ENCODE peak calls at places on chromosomes 3 and 15, in nine cellular contexts. One of them, this sample, is unnamed.
A peak's percentile ranks its signal among the peaks of the same experiment; 100 is the strongest.

GRCh38 chr15:85582719-85583089 is 202.3 kb downstream of the AKAP13 start:
- DNase-seq in kidney epithelial cell: no peak
- DNase-seq in activated CD4-positive, alpha-beta T cell treated with anti-CD3 and anti-CD28 coated beads for 1 hour: peak; percentile 55
- DNase-seq in GM06990: peak; percentile 63
- DNase-seq in HTR-8/SVneo: no peak
- DNase-seq in RPMI8226: no peak
- DNase-seq in HEK293T: no peak
- DNase-seq in stimulated activated CD8-positive, alpha-beta memory T cell treated with anti-CD3 and anti-CD28 coated beads, Interleukin-12 subunit alpha, Interleukin-12 subunit beta, amount 100 ng/mL, for 4 hours: peak; percentile 42
- DNase-seq in activated gamma-delta T cell treated with Interleukin-2 at 50 U/mL for 16 hours: peak; percentile 66
- DNase-seq in this sample: peak; percentile 15

GRCh38 chr3:41356775-41357174 is 157.5 kb downstream of the CTNNB1 start:
- DNase-seq in HTR-8/SVneo: no peak
- DNase-seq in activated gamma-delta T cell treated with Interleukin-2 at 50 U/mL for 16 hours: no peak
- DNase-seq in kidney epithelial cell: no peak
- DNase-seq in stimulated activated CD8-positive, alpha-beta memory T cell treated with anti-CD3 and anti-CD28 coated beads, Interleukin-12 subunit alpha, Interleukin-12 subunit beta, amount 100 ng/mL, for 4 hours: no peak
- DNase-seq in HEK293T: no peak
- DNase-seq in GM06990: no peak
- DNase-seq in activated CD4-positive, alpha-beta T cell treated with anti-CD3 and anti-CD28 coated beads for 1 hour: no peak
- DNase-seq in RPMI8226: no peak
- DNase-seq in this sample: no peak

GRCh38 chr3:125140011-125140813 is 72.3 kb downstream of the SLC12A8 start:
- DNase-seq in HTR-8/SVneo: no peak
- DNase-seq in activated gamma-delta T cell treated with Interleukin-2 at 50 U/mL for 16 hours: no peak
- DNase-seq in HEK293T: no peak
- DNase-seq in kidney epithelial cell: no peak
- DNase-seq in RPMI8226: no peak
- DNase-seq in GM06990: no peak
- DNase-seq in stimulated activated CD8-positive, alpha-beta memory T cell treated with anti-CD3 and anti-CD28 coated beads, Interleukin-12 subunit alpha, Interleukin-12 subunit beta, amount 100 ng/mL, for 4 hours: no peak
- DNase-seq in activated CD4-positive, alpha-beta T cell treated with anti-CD3 and anti-CD28 coated beads for 1 hour: no peak
- DNase-seq in this sample: no peak

GRCh38 chr3:101340591-101340990 is 20.2 kb upstream of the IMPG2 start:
- DNase-seq in kidney epithelial cell: no peak
- DNase-seq in GM06990: no peak
- DNase-seq in HEK293T: no peak
- DNase-seq in RPMI8226: no peak
- DNase-seq in stimulated activated CD8-positive, alpha-beta memory T cell treated with anti-CD3 and anti-CD28 coated beads, Interleukin-12 subunit alpha, Interleukin-12 subunit beta, amount 100 ng/mL, for 4 hours: no peak
- DNase-seq in activated CD4-positive, alpha-beta T cell treated with anti-CD3 and anti-CD28 coated beads for 1 hour: no peak
- DNase-seq in activated gamma-delta T cell treated with Interleukin-2 at 50 U/mL for 16 hours: no peak
- DNase-seq in HTR-8/SVneo: no peak
- DNase-seq in this sample: no peak

GRCh38 chr3:38317186-38317759 is 29.3 kb upstream of the XYLB start:
- DNase-seq in stimulated activated CD8-positive, alpha-beta memory T cell treated with anti-CD3 and anti-CD28 coated beads, Interleukin-12 subunit alpha, Interleukin-12 subunit beta, amount 100 ng/mL, for 4 hours: no peak
- DNase-seq in HEK293T: no peak
- DNase-seq in RPMI8226: peak; percentile 21
- DNase-seq in HTR-8/SVneo: no peak
- DNase-seq in activated CD4-positive, alpha-beta T cell treated with anti-CD3 and anti-CD28 coated beads for 1 hour: no peak
- DNase-seq in kidney epithelial cell: no peak
- DNase-seq in GM06990: no peak
- DNase-seq in activated gamma-delta T cell treated with Interleukin-2 at 50 U/mL for 16 hours: no peak
- DNase-seq in this sample: no peak

GRCh38 chr3:30628931-30629590 is 22.7 kb downstream of the TGFBR2 start:
- DNase-seq in kidney epithelial cell: no peak
- DNase-seq in GM06990: no peak
- DNase-seq in RPMI8226: peak; percentile 25
- DNase-seq in HEK293T: no peak
- DNase-seq in activated CD4-positive, alpha-beta T cell treated with anti-CD3 and anti-CD28 coated beads for 1 hour: no peak
- DNase-seq in stimulated activated CD8-positive, alpha-beta memory T cell treated with anti-CD3 and anti-CD28 coated beads, Interleukin-12 subunit alpha, Interleukin-12 subunit beta, amount 100 ng/mL, for 4 hours: no peak
- DNase-seq in HTR-8/SVneo: no peak
- DNase-seq in activated gamma-delta T cell treated with Interleukin-2 at 50 U/mL for 16 hours: no peak
- DNase-seq in this sample: no peak

GRCh38 chr15:92647467-92648163 is 8.0 kb downstream of the FAM174B start:
- DNase-seq in GM06990: no peak
- DNase-seq in activated CD4-positive, alpha-beta T cell treated with anti-CD3 and anti-CD28 coated beads for 1 hour: no peak
- DNase-seq in HTR-8/SVneo: no peak
- DNase-seq in HEK293T: no peak
- DNase-seq in RPMI8226: no peak
- DNase-seq in kidney epithelial cell: no peak
- DNase-seq in activated gamma-delta T cell treated with Interleukin-2 at 50 U/mL for 16 hours: no peak
- DNase-seq in stimulated activated CD8-positive, alpha-beta memory T cell treated with anti-CD3 and anti-CD28 coated beads, Interleukin-12 subunit alpha, Interleukin-12 subunit beta, amount 100 ng/mL, for 4 hours: no peak
- DNase-seq in this sample: no peak

GRCh38 chr15:43762824-43763223 is 13.9 kb downstream of the ELL3 start:
- DNase-seq in RPMI8226: no peak
- DNase-seq in activated gamma-delta T cell treated with Interleukin-2 at 50 U/mL for 16 hours: no peak
- DNase-seq in activated CD4-positive, alpha-beta T cell treated with anti-CD3 and anti-CD28 coated beads for 1 hour: no peak
- DNase-seq in GM06990: no peak
- DNase-seq in kidney epithelial cell: no peak
- DNase-seq in HEK293T: no peak
- DNase-seq in stimulated activated CD8-positive, alpha-beta memory T cell treated with anti-CD3 and anti-CD28 coated beads, Interleukin-12 subunit alpha, Interleukin-12 subunit beta, amount 100 ng/mL, for 4 hours: no peak
- DNase-seq in HTR-8/SVneo: no peak
- DNase-seq in this sample: no peak

GRCh38 chr15:29059871-29060640 is 174.3 kb downstream of the APBA2 start:
- DNase-seq in activated gamma-delta T cell treated with Interleukin-2 at 50 U/mL for 16 hours: no peak
- DNase-seq in GM06990: no peak
- DNase-seq in RPMI8226: no peak
- DNase-seq in activated CD4-positive, alpha-beta T cell treated with anti-CD3 and anti-CD28 coated beads for 1 hour: no peak
- DNase-seq in kidney epithelial cell: no peak
- DNase-seq in stimulated activated CD8-positive, alpha-beta memory T cell treated with anti-CD3 and anti-CD28 coated beads, Interleukin-12 subunit alpha, Interleukin-12 subunit beta, amount 100 ng/mL, for 4 hours: no peak
- DNase-seq in HTR-8/SVneo: no peak
- DNase-seq in HEK293T: no peak
- DNase-seq in this sample: no peak

GRCh38 chr15:96720251-96720650 is 389.8 kb downstream of the NR2F2 start:
- DNase-seq in HTR-8/SVneo: no peak
- DNase-seq in HEK293T: no peak
- DNase-seq in kidney epithelial cell: no peak
- DNase-seq in GM06990: no peak
- DNase-seq in RPMI8226: no peak
- DNase-seq in activated CD4-positive, alpha-beta T cell treated with anti-CD3 and anti-CD28 coated beads for 1 hour: no peak
- DNase-seq in stimulated activated CD8-positive, alpha-beta memory T cell treated with anti-CD3 and anti-CD28 coated beads, Interleukin-12 subunit alpha, Interleukin-12 subunit beta, amount 100 ng/mL, for 4 hours: no peak
- DNase-seq in activated gamma-delta T cell treated with Interleukin-2 at 50 U/mL for 16 hours: no peak
- DNase-seq in this sample: no peak

GRCh38 chr3:47355010-47355409 is 25.8 kb upstream of the PTPN23 start:
- DNase-seq in stimulated activated CD8-positive, alpha-beta memory T cell treated with anti-CD3 and anti-CD28 coated beads, Interleukin-12 subunit alpha, Interleukin-12 subunit beta, amount 100 ng/mL, for 4 hours: no peak
- DNase-seq in RPMI8226: no peak
- DNase-seq in HEK293T: no peak
- DNase-seq in GM06990: no peak
- DNase-seq in HTR-8/SVneo: no peak
- DNase-seq in activated CD4-positive, alpha-beta T cell treated with anti-CD3 and anti-CD28 coated beads for 1 hour: no peak
- DNase-seq in activated gamma-delta T cell treated with Interleukin-2 at 50 U/mL for 16 hours: no peak
- DNase-seq in kidney epithelial cell: no peak
- DNase-seq in this sample: no peak

GRCh38 chr3:101065962-101066361 is 72.7 kb upstream of the ABI3BP start:
- DNase-seq in RPMI8226: no peak
- DNase-seq in stimulated activated CD8-positive, alpha-beta memory T cell treated with anti-CD3 and anti-CD28 coated beads, Interleukin-12 subunit alpha, Interleukin-12 subunit beta, amount 100 ng/mL, for 4 hours: no peak
- DNase-seq in activated CD4-positive, alpha-beta T cell treated with anti-CD3 and anti-CD28 coated beads for 1 hour: no peak
- DNase-seq in kidney epithelial cell: peak; percentile 73
- DNase-seq in HTR-8/SVneo: peak; percentile 34
- DNase-seq in HEK293T: no peak
- DNase-seq in activated gamma-delta T cell treated with Interleukin-2 at 50 U/mL for 16 hours: no peak
- DNase-seq in GM06990: no peak
- DNase-seq in this sample: no peak

GRCh38 chr3:52121813-52122212 is 32.4 kb downstream of the POC1A start:
- DNase-seq in stimulated activated CD8-positive, alpha-beta memory T cell treated with anti-CD3 and anti-CD28 coated beads, Interleukin-12 subunit alpha, Interleukin-12 subunit beta, amount 100 ng/mL, for 4 hours: no peak
- DNase-seq in HEK293T: no peak
- DNase-seq in activated gamma-delta T cell treated with Interleukin-2 at 50 U/mL for 16 hours: no peak
- DNase-seq in activated CD4-positive, alpha-beta T cell treated with anti-CD3 and anti-CD28 coated beads for 1 hour: no peak
- DNase-seq in GM06990: no peak
- DNase-seq in RPMI8226: no peak
- DNase-seq in kidney epithelial cell: no peak
- DNase-seq in HTR-8/SVneo: no peak
- DNase-seq in this sample: no peak

GRCh38 chr15:41809121-41809520 is 18.8 kb upstream of the JMJD7 start:
- DNase-seq in activated gamma-delta T cell treated with Interleukin-2 at 50 U/mL for 16 hours: no peak
- DNase-seq in HTR-8/SVneo: no peak
- DNase-seq in HEK293T: no peak
- DNase-seq in RPMI8226: no peak
- DNase-seq in stimulated activated CD8-positive, alpha-beta memory T cell treated with anti-CD3 and anti-CD28 coated beads, Interleukin-12 subunit alpha, Interleukin-12 subunit beta, amount 100 ng/mL, for 4 hours: no peak
- DNase-seq in GM06990: no peak
- DNase-seq in activated CD4-positive, alpha-beta T cell treated with anti-CD3 and anti-CD28 coated beads for 1 hour: no peak
- DNase-seq in kidney epithelial cell: no peak
- DNase-seq in this sample: no peak

GRCh38 chr3:183584246-183584913 is 28.9 kb upstream of the KLHL6 start:
- DNase-seq in RPMI8226: peak; percentile 83
- DNase-seq in activated gamma-delta T cell treated with Interleukin-2 at 50 U/mL for 16 hours: no peak
- DNase-seq in HEK293T: no peak
- DNase-seq in HTR-8/SVneo: no peak
- DNase-seq in activated CD4-positive, alpha-beta T cell treated with anti-CD3 and anti-CD28 coated beads for 1 hour: no peak
- DNase-seq in stimulated activated CD8-positive, alpha-beta memory T cell treated with anti-CD3 and anti-CD28 coated beads, Interleukin-12 subunit alpha, Interleukin-12 subunit beta, amount 100 ng/mL, for 4 hours: no peak
- DNase-seq in GM06990: no peak
- DNase-seq in kidney epithelial cell: no peak
- DNase-seq in this sample: no peak

GRCh38 chr3:57864853-57865252 is 108.7 kb downstream of the SLMAP start:
- DNase-seq in GM06990: no peak
- DNase-seq in kidney epithelial cell: no peak
- DNase-seq in HEK293T: no peak
- DNase-seq in HTR-8/SVneo: peak; percentile 28
- DNase-seq in stimulated activated CD8-positive, alpha-beta memory T cell treated with anti-CD3 and anti-CD28 coated beads, Interleukin-12 subunit alpha, Interleukin-12 subunit beta, amount 100 ng/mL, for 4 hours: no peak
- DNase-seq in RPMI8226: no peak
- DNase-seq in activated CD4-positive, alpha-beta T cell treated with anti-CD3 and anti-CD28 coated beads for 1 hour: no peak
- DNase-seq in activated gamma-delta T cell treated with Interleukin-2 at 50 U/mL for 16 hours: no peak
- DNase-seq in this sample: no peak

GRCh38 chr3:50371133-50371670 is 11.9 kb upstream of the TMEM115 start:
- DNase-seq in HEK293T: no peak
- DNase-seq in RPMI8226: no peak
- DNase-seq in stimulated activated CD8-positive, alpha-beta memory T cell treated with anti-CD3 and anti-CD28 coated beads, Interleukin-12 subunit alpha, Interleukin-12 subunit beta, amount 100 ng/mL, for 4 hours: no peak
- DNase-seq in GM06990: no peak
- DNase-seq in HTR-8/SVneo: no peak
- DNase-seq in activated CD4-positive, alpha-beta T cell treated with anti-CD3 and anti-CD28 coated beads for 1 hour: no peak
- DNase-seq in kidney epithelial cell: no peak
- DNase-seq in activated gamma-delta T cell treated with Interleukin-2 at 50 U/mL for 16 hours: no peak
- DNase-seq in this sample: no peak

GRCh38 chr15:40754574-40754882 is 526 bp downstream of the RMDN3 start:
- DNase-seq in HTR-8/SVneo: no peak
- DNase-seq in RPMI8226: peak; percentile 21
- DNase-seq in HEK293T: no peak
- DNase-seq in GM06990: no peak
- DNase-seq in stimulated activated CD8-positive, alpha-beta memory T cell treated with anti-CD3 and anti-CD28 coated beads, Interleukin-12 subunit alpha, Interleukin-12 subunit beta, amount 100 ng/mL, for 4 hours: no peak
- DNase-seq in activated gamma-delta T cell treated with Interleukin-2 at 50 U/mL for 16 hours: peak; percentile 17
- DNase-seq in activated CD4-positive, alpha-beta T cell treated with anti-CD3 and anti-CD28 coated beads for 1 hour: no peak
- DNase-seq in kidney epithelial cell: no peak
- DNase-seq in this sample: no peak

GRCh38 chr3:18189651-18190050 is 235.5 kb downstream of the SATB1 start:
- DNase-seq in GM06990: no peak
- DNase-seq in stimulated activated CD8-positive, alpha-beta memory T cell treated with anti-CD3 and anti-CD28 coated beads, Interleukin-12 subunit alpha, Interleukin-12 subunit beta, amount 100 ng/mL, for 4 hours: no peak
- DNase-seq in HEK293T: no peak
- DNase-seq in activated CD4-positive, alpha-beta T cell treated with anti-CD3 and anti-CD28 coated beads for 1 hour: no peak
- DNase-seq in kidney epithelial cell: no peak
- DNase-seq in RPMI8226: peak; percentile 76
- DNase-seq in activated gamma-delta T cell treated with Interleukin-2 at 50 U/mL for 16 hours: no peak
- DNase-seq in HTR-8/SVneo: no peak
- DNase-seq in this sample: no peak

GRCh38 chr3:177929310-177929709 is 606.9 kb upstream of the KCNMB2 start:
- DNase-seq in RPMI8226: no peak
- DNase-seq in GM06990: no peak
- DNase-seq in HTR-8/SVneo: no peak
- DNase-seq in activated CD4-positive, alpha-beta T cell treated with anti-CD3 and anti-CD28 coated beads for 1 hour: no peak
- DNase-seq in HEK293T: no peak
- DNase-seq in stimulated activated CD8-positive, alpha-beta memory T cell treated with anti-CD3 and anti-CD28 coated beads, Interleukin-12 subunit alpha, Interleukin-12 subunit beta, amount 100 ng/mL, for 4 hours: no peak
- DNase-seq in kidney epithelial cell: no peak
- DNase-seq in activated gamma-delta T cell treated with Interleukin-2 at 50 U/mL for 16 hours: no peak
- DNase-seq in this sample: no peak

GRCh38 chr15:64754663-64755426 is 20.5 kb downstream of the RBPMS2 start:
- DNase-seq in HTR-8/SVneo: no peak
- DNase-seq in stimulated activated CD8-positive, alpha-beta memory T cell treated with anti-CD3 and anti-CD28 coated beads, Interleukin-12 subunit alpha, Interleukin-12 subunit beta, amount 100 ng/mL, for 4 hours: no peak
- DNase-seq in activated CD4-positive, alpha-beta T cell treated with anti-CD3 and anti-CD28 coated beads for 1 hour: no peak
- DNase-seq in HEK293T: no peak
- DNase-seq in activated gamma-delta T cell treated with Interleukin-2 at 50 U/mL for 16 hours: no peak
- DNase-seq in GM06990: peak; percentile 48
- DNase-seq in RPMI8226: no peak
- DNase-seq in kidney epithelial cell: no peak
- DNase-seq in this sample: no peak

GRCh38 chr3:10702961-10703740 is 112.9 kb upstream of the SLC6A11 start:
- DNase-seq in kidney epithelial cell: no peak
- DNase-seq in activated gamma-delta T cell treated with Interleukin-2 at 50 U/mL for 16 hours: no peak
- DNase-seq in stimulated activated CD8-positive, alpha-beta memory T cell treated with anti-CD3 and anti-CD28 coated beads, Interleukin-12 subunit alpha, Interleukin-12 subunit beta, amount 100 ng/mL, for 4 hours: no peak
- DNase-seq in RPMI8226: peak; percentile 37
- DNase-seq in HTR-8/SVneo: no peak
- DNase-seq in HEK293T: peak; percentile 86
- DNase-seq in GM06990: no peak
- DNase-seq in activated CD4-positive, alpha-beta T cell treated with anti-CD3 and anti-CD28 coated beads for 1 hour: no peak
- DNase-seq in this sample: no peak

GRCh38 chr15:68783226-68784054 is 37.3 kb downstream of the ANP32A start:
- DNase-seq in RPMI8226: peak; percentile 65
- DNase-seq in stimulated activated CD8-positive, alpha-beta memory T cell treated with anti-CD3 and anti-CD28 coated beads, Interleukin-12 subunit alpha, Interleukin-12 subunit beta, amount 100 ng/mL, for 4 hours: peak; percentile 42
- DNase-seq in GM06990: no peak
- DNase-seq in HTR-8/SVneo: no peak
- DNase-seq in activated gamma-delta T cell treated with Interleukin-2 at 50 U/mL for 16 hours: peak; percentile 67
- DNase-seq in HEK293T: peak; percentile 54
- DNase-seq in kidney epithelial cell: no peak
- DNase-seq in activated CD4-positive, alpha-beta T cell treated with anti-CD3 and anti-CD28 coated beads for 1 hour: peak; percentile 55
- DNase-seq in this sample: peak; percentile 42

GRCh38 chr3:122681294-122682015 is 816 bp downstream of the PARP14 start:
- DNase-seq in activated CD4-positive, alpha-beta T cell treated with anti-CD3 and anti-CD28 coated beads for 1 hour: no peak
- DNase-seq in HEK293T: no peak
- DNase-seq in GM06990: peak; percentile 26
- DNase-seq in RPMI8226: no peak
- DNase-seq in kidney epithelial cell: no peak
- DNase-seq in HTR-8/SVneo: no peak
- DNase-seq in activated gamma-delta T cell treated with Interleukin-2 at 50 U/mL for 16 hours: no peak
- DNase-seq in stimulated activated CD8-positive, alpha-beta memory T cell treated with anti-CD3 and anti-CD28 coated beads, Interleukin-12 subunit alpha, Interleukin-12 subunit beta, amount 100 ng/mL, for 4 hours: no peak
- DNase-seq in this sample: no peak

GRCh38 chr3:42743204-42743995 is 29.7 kb downstream of the CCDC13 start:
- DNase-seq in stimulated activated CD8-positive, alpha-beta memory T cell treated with anti-CD3 and anti-CD28 coated beads, Interleukin-12 subunit alpha, Interleukin-12 subunit beta, amount 100 ng/mL, for 4 hours: no peak
- DNase-seq in kidney epithelial cell: no peak
- DNase-seq in GM06990: no peak
- DNase-seq in HTR-8/SVneo: no peak
- DNase-seq in activated gamma-delta T cell treated with Interleukin-2 at 50 U/mL for 16 hours: no peak
- DNase-seq in RPMI8226: no peak
- DNase-seq in HEK293T: no peak
- DNase-seq in activated CD4-positive, alpha-beta T cell treated with anti-CD3 and anti-CD28 coated beads for 1 hour: no peak
- DNase-seq in this sample: no peak

GRCh38 chr15:43538091-43538490 is 20.7 kb downstream of the MAP1A start:
- DNase-seq in kidney epithelial cell: no peak
- DNase-seq in HEK293T: no peak
- DNase-seq in activated CD4-positive, alpha-beta T cell treated with anti-CD3 and anti-CD28 coated beads for 1 hour: no peak
- DNase-seq in RPMI8226: no peak
- DNase-seq in GM06990: no peak
- DNase-seq in stimulated activated CD8-positive, alpha-beta memory T cell treated with anti-CD3 and anti-CD28 coated beads, Interleukin-12 subunit alpha, Interleukin-12 subunit beta, amount 100 ng/mL, for 4 hours: no peak
- DNase-seq in activated gamma-delta T cell treated with Interleukin-2 at 50 U/mL for 16 hours: no peak
- DNase-seq in HTR-8/SVneo: no peak
- DNase-seq in this sample: no peak